ENCODE peak calls at places on chromosomes 16 and 17, in eight cellular contexts. H is stomach, E is lower leg skin, Y is progenitor cell of endocrine pancreas, V is right atrium auricular region, S is right lobe of liver, X is retinal pigment epithelial cell, A is HCT116. R is an unnamed sample.

GRCh38 chr16:4800290-4801041 is 2.0 kb downstream of the ROGDI start:
- DNase-seq in H (peak), E (no peak), Y (no peak), V (no peak), S (peak), X (no peak), A (no peak), R (no peak)

GRCh38 chr17:43768382-43768781 is 9.8 kb upstream of the SOST start:
- DNase-seq in H (peak), E (peak), Y (no peak), V (no peak), S (peak), X (no peak), A (no peak), R (no peak)

GRCh38 chr17:6823011-6823442 is 8.5 kb downstream of the TEKT1 start:
- DNase-seq in H (no peak), E (no peak), Y (no peak), V (no peak), S (no peak), X (peak), A (no peak), R (no peak)

GRCh38 chr17:55644346-55644745 is 78.3 kb downstream of the TMEM100 start:
- DNase-seq in H (no peak), E (no peak), Y (no peak), V (no peak), S (no peak), X (no peak), A (no peak), R (no peak)

GRCh38 chr16:67673712-67674580 is 7.3 kb downstream of the C16orf86 start:
- DNase-seq in H (peak), E (peak), Y (no peak), V (peak), S (peak), X (no peak), A (no peak), R (no peak)

GRCh38 chr17:49565948-49566491 is 9.7 kb upstream of the NXPH3 start:
- DNase-seq in H (peak), E (no peak), Y (no peak), V (peak), S (no peak), X (no peak), A (no peak), R (peak)

GRCh38 chr16:11446566-11447119 is 101.4 kb downstream of the RMI2 start:
- DNase-seq in H (no peak), E (no peak), Y (no peak), V (no peak), S (peak), X (no peak), A (no peak), R (no peak)

GRCh38 chr16:16062023-16062932 is 112.9 kb downstream of the ABCC1 start:
- DNase-seq in H (no peak), E (no peak), Y (no peak), V (no peak), S (no peak), X (no peak), A (no peak), R (no peak)

GRCh38 chr17:50348522-50349240 is 2.8 kb downstream of the XYLT2 start:
- DNase-seq in H (peak), E (peak), Y (no peak), V (no peak), S (no peak), X (no peak), A (no peak), R (no peak)

GRCh38 chr16:50257876-50258275 is 8.5 kb upstream of the ADCY7 start:
- DNase-seq in H (peak), E (peak), Y (no peak), V (peak), S (no peak), X (no peak), A (no peak), R (no peak)

GRCh38 chr17:70168044-70168978 is 1.0 kb upstream of the KCNJ2 start:
- DNase-seq in H (peak), E (peak), Y (peak), V (peak), S (no peak), X (peak), A (no peak), R (no peak)

GRCh38 chr17:60401819-60402218 is 9.9 kb upstream of the USP32 start:
- DNase-seq in H (no peak), E (no peak), Y (no peak), V (no peak), S (no peak), X (no peak), A (no peak), R (no peak)

GRCh38 chr16:52408197-52408845 is 138.6 kb downstream of the TOX3 start:
- DNase-seq in H (no peak), E (no peak), Y (no peak), V (no peak), S (no peak), X (no peak), A (no peak), R (no peak)

GRCh38 chr17:2214047-2214717 is 89.4 kb downstream of the SMG6 start:
- DNase-seq in H (no peak), E (peak), Y (no peak), V (peak), S (no peak), X (peak), A (no peak), R (peak)

GRCh38 chr16:1613728-1614225 is 1.6 kb downstream of the CRAMP1 start:
- DNase-seq in H (peak), E (peak), Y (no peak), V (peak), S (no peak), X (no peak), A (no peak), R (peak)

GRCh38 chr16:58464916-58465731 is 34.8 kb upstream of the NDRG4 start:
- DNase-seq in H (no peak), E (no peak), Y (no peak), V (no peak), S (no peak), X (no peak), A (no peak), R (no peak)

GRCh38 chr16:57810197-57811024 is 8.1 kb upstream of the KIFC3 start:
- DNase-seq in H (peak), E (peak), Y (peak), V (peak), S (peak), X (peak), A (peak), R (peak)

GRCh38 chr16:51465026-51465425 is 314.0 kb upstream of the SALL1 start:
- DNase-seq in H (no peak), E (no peak), Y (no peak), V (no peak), S (no peak), X (peak), A (no peak), R (no peak)

GRCh38 chr16:72905581-72905980 is 142.3 kb downstream of the ZFHX3 start:
- DNase-seq in H (no peak), E (no peak), Y (no peak), V (no peak), S (no peak), X (no peak), A (no peak), R (no peak)

GRCh38 chr17:32659419-32659842 is 172.6 kb downstream of the CDK5R1 start:
- DNase-seq in H (peak), E (peak), Y (peak), V (peak), S (peak), X (peak), A (peak), R (peak)

GRCh38 chr17:5419959-5420653 is at the start of gene RPAIN:
- DNase-seq in H (peak), E (peak), Y (peak), V (peak), S (peak), X (peak), A (peak), R (peak)

GRCh38 chr17:64180089-64180488 is 50.1 kb upstream of the ERN1 start:
- DNase-seq in H (no peak), E (no peak), Y (no peak), V (no peak), S (no peak), X (no peak), A (no peak), R (no peak)
- TF ChIP-seq CTCF in H (no peak), E (no peak), Y (no peak), V (no peak), S (no peak), X (peak), A (no peak), R (no peak)

GRCh38 chr16:10421596-10421995 is 35.7 kb downstream of the ATF7IP2 start:
- DNase-seq in H (no peak), E (no peak), Y (no peak), V (no peak), S (no peak), X (no peak), A (no peak), R (no peak)
- TF ChIP-seq CTCF in H (no peak), E (no peak), Y (no peak), V (no peak), S (no peak), X (no peak), A (no peak), R (no peak)

GRCh38 chr16:75580-76501 is 2.2 kb upstream of the MPG start:
- DNase-seq in H (peak), E (peak), Y (no peak), V (peak), S (no peak), X (no peak), A (no peak), R (peak)
- TF ChIP-seq CTCF in H (no peak), E (no peak), Y (peak), V (peak), S (no peak), X (peak), A (no peak), R (no peak)

GRCh38 chr16:80611930-80612327 is 71.1 kb downstream of the DYNLRB2 start:
- DNase-seq in H (no peak), E (peak), Y (no peak), V (no peak), S (no peak), X (no peak), A (no peak), R (no peak)

GRCh38 chr16:80616362-80616761 is 75.6 kb downstream of the DYNLRB2 start:
- DNase-seq in H (no peak), E (no peak), Y (no peak), V (no peak), S (no peak), X (no peak), A (no peak), R (no peak)

GRCh38 chr16:80612461-80613017 is 71.7 kb downstream of the DYNLRB2 start:
- DNase-seq in H (no peak), E (peak), Y (no peak), V (no peak), S (no peak), X (no peak), A (no peak), R (no peak)

GRCh38 chr16:80615751-80616150 is 75.0 kb downstream of the DYNLRB2 start:
- DNase-seq in H (no peak), E (no peak), Y (no peak), V (no peak), S (no peak), X (no peak), A (no peak), R (no peak)

GRCh38 chr16:80614908-80615696 is 74.3 kb downstream of the DYNLRB2 start:
- DNase-seq in H (no peak), E (no peak), Y (no peak), V (no peak), S (no peak), X (peak), A (peak), R (no peak)
- TF ChIP-seq CTCF in H (no peak), E (no peak), Y (no peak), V (no peak), S (no peak), X (peak), A (no peak), R (no peak)

DNA sequence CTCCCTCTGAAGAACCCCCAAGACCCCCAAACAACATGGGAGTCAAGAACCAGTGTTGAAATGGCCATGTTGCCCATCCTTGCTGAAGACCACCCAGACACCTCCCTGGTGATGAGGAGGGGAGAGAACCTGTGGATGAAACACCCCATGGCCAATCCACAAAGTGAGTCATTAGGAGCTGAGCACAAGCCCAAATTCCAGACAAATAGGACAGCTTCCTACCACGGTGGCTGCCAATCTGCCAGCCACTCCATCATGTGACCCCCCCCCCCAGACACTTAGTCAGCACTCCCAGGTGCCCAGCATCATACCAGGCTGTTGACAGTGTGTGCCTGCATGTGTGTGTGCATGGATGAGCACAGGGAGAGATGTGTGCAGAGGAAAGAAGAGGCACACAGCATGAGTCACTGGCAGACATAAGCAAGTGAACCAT is 26.4 kb upstream of the RPL38 start:
- DNase-seq in H (no peak), E (no peak), Y (no peak), V (no peak), S (no peak), X (no peak), A (no peak), R (no peak)
- TF ChIP-seq CTCF in H (no peak), E (no peak), Y (no peak), V (no peak), S (no peak), X (no peak), A (no peak), R (no peak)

GRCh38 chr16:76857402-76857801 is 333.6 kb upstream of the MON1B start:
- DNase-seq in H (no peak), E (no peak), Y (no peak), V (no peak), S (no peak), X (no peak), A (no peak), R (no peak)

GRCh38 chr16:76856112-76856511 is 334.9 kb upstream of the MON1B start:
- DNase-seq in H (no peak), E (no peak), Y (no peak), V (no peak), S (no peak), X (no peak), A (no peak), R (no peak)

DNA sequence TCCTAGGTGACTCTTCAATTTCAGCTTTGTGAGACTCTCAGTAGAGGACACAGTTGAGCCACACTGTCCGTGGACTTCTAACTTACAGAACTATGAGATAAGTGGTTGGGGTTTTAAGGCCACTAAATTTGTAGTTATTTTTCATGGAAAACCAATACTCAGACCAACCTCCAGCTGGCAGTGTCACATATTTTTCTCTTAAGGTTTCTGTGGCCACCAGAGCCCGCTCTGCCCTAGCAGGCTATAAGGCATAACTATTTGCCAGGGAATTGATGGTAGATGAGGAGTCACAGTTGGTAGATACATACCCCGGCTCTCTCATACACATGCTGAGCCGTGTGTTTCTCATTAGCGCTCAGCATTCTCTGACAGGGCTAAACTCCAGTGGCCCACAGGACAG is 336.8 kb upstream of the MON1B start:
- DNase-seq in H (no peak), E (no peak), Y (no peak), V (no peak), S (no peak), X (no peak), A (no peak), R (no peak)
- TF ChIP-seq CTCF in H (no peak), E (no peak), Y (no peak), V (peak), S (peak), X (no peak), A (no peak), R (no peak)

DNA sequence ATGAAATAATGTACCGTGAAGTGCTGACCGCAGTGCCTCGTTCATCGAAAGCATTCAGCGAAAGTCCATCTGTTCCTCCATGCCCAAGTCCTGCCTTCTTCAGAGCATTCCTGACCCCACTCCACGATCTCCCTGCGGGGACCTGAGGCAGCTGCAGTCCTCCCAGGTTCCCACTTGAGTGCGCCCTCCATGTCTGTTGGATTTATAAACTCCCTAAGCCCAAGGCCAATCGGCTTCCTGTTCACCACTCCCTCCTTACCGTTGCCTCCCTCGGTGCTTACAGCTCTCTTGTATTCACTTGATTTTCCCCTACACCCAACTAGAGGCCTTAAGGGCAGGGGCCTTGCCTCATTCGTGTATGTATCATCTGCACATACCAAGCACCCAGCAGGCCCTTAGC is 2.8 kb downstream of the RAD51D start:
- DNase-seq in H (no peak), E (no peak), Y (no peak), V (no peak), S (no peak), X (no peak), A (no peak), R (no peak)
- TF ChIP-seq CTCF in H (no peak), E (no peak), Y (no peak), V (no peak), S (no peak), X (no peak), A (no peak), R (no peak)

GRCh38 chr17:76612977-76613851 is 27.6 kb upstream of the ST6GALNAC2 start:
- DNase-seq in H (no peak), E (no peak), Y (no peak), V (no peak), S (no peak), X (no peak), A (peak), R (no peak)
- TF ChIP-seq CTCF in H (no peak), E (no peak), Y (no peak), V (no peak), S (no peak), X (no peak), A (peak), R (no peak)

DNA sequence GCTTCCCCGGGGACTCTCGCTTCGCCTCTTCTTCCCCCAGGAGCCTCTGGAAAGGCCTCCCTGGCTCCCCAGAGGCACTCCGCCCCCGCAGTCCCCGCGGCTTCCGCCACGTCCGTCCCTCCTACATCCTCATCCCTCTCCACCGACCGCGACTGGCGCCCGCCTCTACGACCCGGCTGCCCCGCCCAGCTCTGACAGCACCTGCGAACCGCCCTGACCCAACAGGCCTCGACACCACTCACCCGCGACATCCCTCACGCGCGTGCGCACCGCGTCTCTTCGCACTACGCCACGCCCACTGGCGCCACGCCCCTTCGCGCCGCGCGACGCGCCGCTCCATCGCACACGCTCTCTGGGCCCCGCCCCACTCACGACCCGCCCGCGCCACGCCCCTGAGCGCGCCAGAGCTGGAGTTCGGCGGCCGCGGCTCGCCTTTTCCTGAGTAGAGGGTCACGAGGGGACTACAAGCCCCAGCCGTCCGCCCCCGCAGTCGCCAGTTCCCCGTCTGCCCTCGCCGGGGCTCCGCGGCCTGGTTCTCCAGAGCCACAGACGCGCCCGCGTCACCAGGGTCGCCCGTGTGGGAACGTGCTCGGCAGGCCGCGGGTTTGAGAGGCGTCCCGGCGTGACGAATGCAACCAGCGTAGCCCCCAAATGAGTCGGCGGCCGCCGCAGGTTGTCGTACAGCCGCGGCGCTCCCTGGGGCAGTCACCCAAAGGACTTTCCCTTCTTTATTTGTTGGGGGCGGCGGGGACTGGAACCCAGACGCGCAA is 56.2 kb upstream of the LRRC37A3 start:
- DNase-seq in H (peak), E (peak), Y (peak), V (peak), S (peak), X (peak), A (peak), R (peak)
- TF ChIP-seq CTCF in H (no peak), E (no peak), Y (no peak), V (peak), S (no peak), X (no peak), A (no peak), R (no peak)

GRCh38 chr16:71430744-71431143 is 11.1 kb downstream of the TLE7 start:
- DNase-seq in H (no peak), E (no peak), Y (no peak), V (no peak), S (no peak), X (no peak), A (no peak), R (no peak)

GRCh38 chr16:71428883-71429282 is 13.0 kb downstream of the TLE7 start:
- DNase-seq in H (no peak), E (no peak), Y (no peak), V (no peak), S (no peak), X (no peak), A (no peak), R (no peak)

GRCh38 chr16:71431176-71431575 is 10.7 kb downstream of the TLE7 start:
- DNase-seq in H (peak), E (no peak), Y (no peak), V (no peak), S (no peak), X (no peak), A (no peak), R (no peak)

GRCh38 chr16:71428385-71428784 is 13.5 kb downstream of the TLE7 start:
- DNase-seq in H (no peak), E (no peak), Y (no peak), V (no peak), S (no peak), X (no peak), A (no peak), R (no peak)

DNA sequence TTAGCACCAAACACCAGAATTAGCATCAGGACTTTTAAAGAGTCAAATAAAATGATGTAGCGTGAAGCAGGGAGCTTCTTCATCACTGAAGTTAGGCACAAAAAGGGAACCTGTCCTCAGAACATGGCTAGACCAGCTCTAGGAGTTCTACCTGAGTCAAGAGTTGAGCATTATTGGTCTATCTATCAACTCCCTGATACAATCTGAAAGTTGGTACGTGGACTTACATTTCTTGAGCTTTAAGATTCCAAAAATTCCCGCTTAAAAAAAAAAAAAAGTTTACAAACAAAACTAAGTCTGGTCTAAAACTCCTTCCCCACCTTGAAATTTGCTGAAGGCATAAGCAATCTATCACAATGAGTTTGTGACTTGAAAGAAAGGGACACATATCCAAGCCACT is 12.3 kb downstream of the TLE7 start:
- DNase-seq in H (no peak), E (no peak), Y (no peak), V (no peak), S (no peak), X (no peak), A (no peak), R (no peak)
- TF ChIP-seq CTCF in H (no peak), E (no peak), Y (no peak), V (no peak), S (no peak), X (no peak), A (no peak), R (no peak)